ENCODE peak calls at places on chromosomes 5 and 9, in five cellular contexts. J is cardiac fibroblast, X is heart left ventricle, Q is OCI-LY7, P is cardiac muscle cell. E is an unnamed sample.
A peak's percentile ranks its signal among the peaks of the same experiment; 100 is the strongest.

GRCh38 chr9:118761016-118761790 is 608.0 kb downstream of the BRINP1 start:
- DNase-seq in P (no peak), Q (no peak), X (no peak), J (no peak), E (no peak)

GRCh38 chr9:127185931-127186781 is 63.7 kb upstream of the ANGPTL2 start:
- DNase-seq in X (peak; percentile 90), Q (no peak), P (peak; percentile 98), J (peak; percentile 100), E (peak; percentile 72)

GRCh38 chr5:36374275-36374862 is 72.7 kb upstream of the RANBP3L start:
- DNase-seq in Q (no peak), J (peak; percentile 80), X (no peak), P (peak; percentile 88), E (peak; percentile 89)

GRCh38 chr9:96150324-96151023 is 151.5 kb downstream of the HSD17B3 start:
- DNase-seq in Q (no peak), J (no peak), X (no peak), P (no peak), E (no peak)

GRCh38 chr5:7897014-7897600 is 28.2 kb downstream of the MTRR start:
- DNase-seq in Q (no peak), X (no peak), J (peak; percentile 38), P (peak; percentile 50), E (peak; percentile 60)

GRCh38 chr5:170120576-170120975 is 14.9 kb downstream of the FOXI1 start:
- DNase-seq in J (peak; percentile 48), P (peak; percentile 69), Q (no peak), X (no peak), E (peak; percentile 36)

GRCh38 chr9:120925535-120926396 is 830 bp downstream of the TRAF1 start:
- DNase-seq in P (peak; percentile 87), J (peak; percentile 82), X (no peak), Q (peak; percentile 24), E (peak; percentile 89)

GRCh38 chr9:129150122-129150521 is 27.9 kb downstream of the IER5L start:
- DNase-seq in Q (no peak), J (no peak), X (no peak), P (no peak), E (no peak)

GRCh38 chr9:68643901-68644809 is 60.9 kb upstream of the PIP5K1B start:
- DNase-seq in P (no peak), X (no peak), J (no peak), Q (peak; percentile 94), E (no peak)

GRCh38 chr9:134618163-134618822 is 23.3 kb upstream of the COL5A1 start:
- DNase-seq in X (peak; percentile 6), Q (no peak), P (peak; percentile 30), J (no peak), E (no peak)

GRCh38 chr5:52728201-52728600 is 59.5 kb upstream of the ITGA1 start:
- DNase-seq in P (peak; percentile 45), Q (no peak), X (no peak), J (peak; percentile 15), E (no peak)

GRCh38 chr9:90815183-90815943 is 13.7 kb downstream of the SYK start:
- DNase-seq in X (no peak), J (no peak), Q (peak; percentile 85), P (peak; percentile 11), E (no peak)

GRCh38 chr9:98833090-98833956 is 25.9 kb downstream of the GALNT12 start:
- DNase-seq in X (peak; percentile 14), J (peak; percentile 62), P (peak; percentile 76), Q (no peak), E (no peak)

GRCh38 chr5:124395287-124395686 is 351.2 kb downstream of the ZNF608 start:
- DNase-seq in P (no peak), J (no peak), X (no peak), Q (no peak), E (peak; percentile 32)

GRCh38 chr5:67166460-67166871 is 30.1 kb downstream of the CD180 start:
- DNase-seq in Q (peak; percentile 36), P (no peak), J (no peak), X (peak; percentile 55), E (no peak)

GRCh38 chr5:88884435-88884877 is 1.5 kb upstream of the MEF2C start:
- DNase-seq in Q (no peak), X (no peak), J (peak; percentile 20), P (peak; percentile 27), E (no peak)

GRCh38 chr5:66197764-66198405 is 53.8 kb downstream of the SREK1 start:
- DNase-seq in Q (no peak), J (no peak), P (no peak), X (no peak), E (peak; percentile 57)

GRCh38 chr5:35813456-35813855 is 43.2 kb upstream of the IL7R start:
- DNase-seq in X (no peak), Q (no peak), J (no peak), P (no peak), E (no peak)

GRCh38 chr9:127187231-127187956 is 65.0 kb upstream of the ANGPTL2 start:
- DNase-seq in J (peak; percentile 99), Q (no peak), X (peak; percentile 62), P (peak; percentile 98), E (peak; percentile 95)

DNA sequence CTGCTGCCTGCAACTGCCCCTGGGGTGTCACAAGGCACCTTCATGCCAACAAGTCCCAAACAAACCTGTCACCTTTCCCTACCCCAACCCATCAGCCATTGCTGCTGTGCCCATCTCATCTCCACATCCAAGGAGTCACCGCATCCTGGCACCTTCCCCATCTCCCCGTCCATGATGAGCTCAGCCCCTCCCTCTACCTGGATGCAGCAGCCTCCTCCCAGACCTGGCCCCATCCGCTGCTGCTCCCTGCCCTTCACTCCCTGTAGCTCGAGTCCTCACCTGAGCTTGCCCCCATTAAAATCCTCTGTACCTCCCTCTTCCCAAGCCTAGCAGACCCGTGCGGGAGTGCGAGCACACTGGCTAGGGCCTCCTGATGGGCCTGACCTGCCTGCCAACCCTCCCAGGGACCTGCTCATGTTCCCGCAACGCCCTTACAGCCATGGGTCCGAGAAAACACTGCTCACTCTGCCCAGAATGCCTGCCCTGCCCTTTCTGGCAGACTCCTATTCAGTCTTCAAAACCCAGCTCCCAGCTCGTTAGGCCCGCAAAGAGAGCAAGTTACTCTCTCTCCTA is 110.6 kb downstream of the ADAMTS2 start:
- DNase-seq in J (no peak), Q (no peak), P (no peak), X (no peak), E (no peak)
- H3K4me3 ChIP-seq in J (no peak overlapping the region), Q (no peak overlapping the region), P (no peak overlapping the region), X (no peak overlapping the region), E (no peak overlapping the region)

GRCh38 chr5:115818821-115819220 is 2.4 kb upstream of the CDO1 start:
- DNase-seq in J (no peak), Q (no peak), X (no peak), P (no peak), E (no peak)

GRCh38 chr5:115815693-115816225 is 700 bp downstream of the CDO1 start:
- DNase-seq in X (no peak), Q (no peak), J (no peak), P (peak; percentile 14), E (peak; percentile 8)

GRCh38 chr5:115815006-115815692 is 1.3 kb downstream of the CDO1 start:
- DNase-seq in X (no peak), P (peak; percentile 10), J (no peak), Q (no peak), E (peak; percentile 39)

GRCh38 chr5:115813719-115814118 is 2.7 kb downstream of the CDO1 start:
- DNase-seq in Q (no peak), P (no peak), J (no peak), X (no peak), E (no peak)

GRCh38 chr5:115816226-115817042 is at the start of gene CDO1:
- DNase-seq in P (peak; percentile 74), J (peak; percentile 54), Q (no peak), X (peak; percentile 49), E (peak; percentile 77)
- TF ChIP-seq CTCF in P (no peak), J (no peak), Q (no peak), X (no peak), E (no peak)

GRCh38 chr9:4491621-4491975 is 1.3 kb downstream of the SLC1A1 start:
- DNase-seq in Q (no peak), J (no peak), X (no peak), P (no peak), E (no peak)
- H3K4me3 ChIP-seq in Q (no peak overlapping the region), J (no peak overlapping the region), X (peak overlapping the region; percentile 80), P (no peak overlapping the region), E (peak overlapping the region; percentile 63)

DNA sequence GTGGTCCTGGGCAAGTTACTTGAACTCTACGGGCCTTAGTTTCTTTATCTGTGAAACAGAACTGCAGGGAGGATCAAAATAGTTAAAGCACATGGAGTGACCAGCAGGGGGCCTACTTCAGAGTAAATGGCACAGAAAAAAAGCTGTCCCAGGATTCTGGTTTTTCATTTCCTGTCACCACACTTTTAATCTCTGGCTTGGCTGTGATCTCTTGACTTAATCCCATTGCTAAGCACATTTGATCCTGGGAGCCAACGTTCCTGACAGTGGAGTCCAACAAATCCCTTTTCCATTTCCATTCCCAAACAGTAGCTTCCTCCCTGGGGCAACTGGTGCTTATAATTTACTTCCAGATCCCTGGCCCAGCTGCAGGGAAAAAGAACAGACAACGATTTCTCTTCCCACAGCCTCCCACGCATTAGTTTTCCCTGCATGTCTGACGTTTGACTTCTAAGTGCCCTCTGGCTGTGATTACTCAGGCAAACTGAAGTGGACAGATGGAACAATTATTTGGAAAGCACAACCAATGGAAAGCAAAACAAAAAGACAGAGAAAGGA is 136.5 kb upstream of the STK32A start:
- DNase-seq in P (peak; percentile 66), X (peak; percentile 30), J (peak; percentile 62), Q (peak; percentile 40), E (peak; percentile 43)
- TF ChIP-seq CTCF in P (peak; percentile 63), X (peak; percentile 48), J (peak; percentile 55), Q (peak; percentile 78), E (peak; percentile 54)

DNA sequence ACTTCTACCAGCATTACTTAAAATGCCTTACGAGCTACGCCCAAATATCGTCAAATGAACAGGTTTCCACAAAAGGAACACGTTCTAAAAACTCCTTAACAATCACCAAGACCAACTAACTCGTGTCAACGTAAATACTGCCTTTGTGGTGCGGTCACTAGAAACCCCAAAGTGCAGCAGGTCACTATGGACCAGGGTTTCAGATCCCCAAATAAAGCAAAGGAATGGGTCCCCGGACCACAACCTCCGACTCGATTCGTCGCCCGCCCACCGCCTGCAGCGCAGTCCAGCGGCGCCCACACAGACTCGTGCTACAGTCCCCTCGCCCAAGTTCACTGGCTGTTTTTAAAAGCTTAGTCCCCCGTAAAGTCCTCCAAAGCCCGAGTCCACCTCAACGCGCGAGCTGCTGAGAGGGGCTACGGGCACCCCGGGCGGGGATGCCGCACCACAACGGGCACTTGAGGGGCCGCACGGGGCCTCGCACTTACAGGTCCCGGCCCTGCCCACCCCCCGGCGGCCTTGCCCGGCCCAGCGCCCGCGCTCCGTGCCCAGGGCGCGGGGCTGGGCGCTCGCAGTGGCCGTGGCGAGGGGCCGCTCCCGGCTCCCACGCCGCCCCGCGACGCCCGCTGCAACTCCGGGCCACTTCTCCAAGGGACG is 1.1 kb downstream of the NFIB start:
- DNase-seq in J (peak; percentile 39), P (no peak), X (peak; percentile 37), Q (no peak), E (peak; percentile 48)
- H3K4me3 ChIP-seq in J (peak overlapping the region; percentile 81), P (peak overlapping the region; percentile 39), X (peak overlapping the region; percentile 82), Q (peak overlapping the region; percentile 93), E (peak overlapping the region; percentile 88)

GRCh38 chr9:131936929-131937328 is 142.7 kb downstream of the MED27 start:
- DNase-seq in J (no peak), P (no peak), X (no peak), Q (no peak), E (no peak)
- TF ChIP-seq CTCF in J (no peak), P (no peak), X (no peak), Q (no peak), E (peak; percentile 5)

GRCh38 chr5:73625314-73625904 is 587 bp upstream of the ARHGEF28 start:
- DNase-seq in P (peak; percentile 47), J (peak; percentile 52), X (no peak), Q (no peak), E (peak; percentile 47)
- H3K4me3 ChIP-seq in P (peak overlapping the region; percentile 41), J (peak overlapping the region; percentile 39), X (peak overlapping the region; percentile 47), Q (no peak overlapping the region), E (peak overlapping the region; percentile 75)

E was measured in astrocyte of the spinal cord.